ENCODE peak calls at places on chromosomes 6 and 20, in seven cellular contexts. One of them, this sample, is unnamed.

GRCh38 chr6:160040527-160041264 is 71.8 kb downstream of the IGF2R start:
- DNase-seq in tibial artery: no peak
- DNase-seq in fibroblast of the conjunctiva: no peak
- DNase-seq in activated T-cell treated with anti-CD3 and anti-CD28 coated beads for 1 hour: no peak
- DNase-seq in AG10803: no peak
- DNase-seq in amygdala: no peak
- DNase-seq in heart right ventricle: no peak
- DNase-seq in this sample: no peak

GRCh38 chr6:125812394-125813231 is 21.9 kb downstream of the NCOA7 start:
- DNase-seq in fibroblast of the conjunctiva: peak
- DNase-seq in heart right ventricle: no peak
- DNase-seq in activated T-cell treated with anti-CD3 and anti-CD28 coated beads for 1 hour: no peak
- DNase-seq in tibial artery: no peak
- DNase-seq in AG10803: peak
- DNase-seq in amygdala: no peak
- DNase-seq in this sample: no peak

GRCh38 chr6:169223006-169223405 is 30.6 kb downstream of the THBS2 start:
- DNase-seq in fibroblast of the conjunctiva: no peak
- DNase-seq in heart right ventricle: no peak
- DNase-seq in amygdala: no peak
- DNase-seq in AG10803: no peak
- DNase-seq in activated T-cell treated with anti-CD3 and anti-CD28 coated beads for 1 hour: no peak
- DNase-seq in tibial artery: no peak
- DNase-seq in this sample: no peak

GRCh38 chr20:41879151-41879550 is 261.0 kb upstream of the CHD6 start:
- DNase-seq in AG10803: no peak
- DNase-seq in amygdala: no peak
- DNase-seq in activated T-cell treated with anti-CD3 and anti-CD28 coated beads for 1 hour: no peak
- DNase-seq in heart right ventricle: no peak
- DNase-seq in tibial artery: no peak
- DNase-seq in fibroblast of the conjunctiva: no peak
- DNase-seq in this sample: no peak

GRCh38 chr20:8476023-8476422 is 344.0 kb downstream of the PLCB1 start:
- DNase-seq in amygdala: no peak
- DNase-seq in fibroblast of the conjunctiva: no peak
- DNase-seq in heart right ventricle: no peak
- DNase-seq in activated T-cell treated with anti-CD3 and anti-CD28 coated beads for 1 hour: no peak
- DNase-seq in tibial artery: no peak
- DNase-seq in AG10803: no peak
- DNase-seq in this sample: no peak

GRCh38 chr6:74249658-74250057 is 553.7 kb downstream of the CD109 start:
- DNase-seq in activated T-cell treated with anti-CD3 and anti-CD28 coated beads for 1 hour: no peak
- DNase-seq in tibial artery: no peak
- DNase-seq in amygdala: no peak
- DNase-seq in AG10803: peak
- DNase-seq in fibroblast of the conjunctiva: no peak
- DNase-seq in heart right ventricle: no peak
- DNase-seq in this sample: no peak

GRCh38 chr6:167957626-167958025 is 39.8 kb upstream of the KIF25 start:
- DNase-seq in tibial artery: no peak
- DNase-seq in AG10803: no peak
- DNase-seq in amygdala: no peak
- DNase-seq in heart right ventricle: no peak
- DNase-seq in activated T-cell treated with anti-CD3 and anti-CD28 coated beads for 1 hour: no peak
- DNase-seq in fibroblast of the conjunctiva: no peak
- DNase-seq in this sample: no peak

GRCh38 chr6:40399888-40400468 is 187.2 kb downstream of the LRFN2 start:
- DNase-seq in amygdala: no peak
- DNase-seq in fibroblast of the conjunctiva: no peak
- DNase-seq in heart right ventricle: no peak
- DNase-seq in activated T-cell treated with anti-CD3 and anti-CD28 coated beads for 1 hour: no peak
- DNase-seq in AG10803: no peak
- DNase-seq in tibial artery: no peak
- DNase-seq in this sample: no peak

GRCh38 chr6:150881911-150882481 is 16.5 kb downstream of the MTHFD1L start:
- DNase-seq in amygdala: no peak
- DNase-seq in activated T-cell treated with anti-CD3 and anti-CD28 coated beads for 1 hour: no peak
- DNase-seq in heart right ventricle: peak
- DNase-seq in AG10803: peak
- DNase-seq in fibroblast of the conjunctiva: peak
- DNase-seq in tibial artery: peak
- DNase-seq in this sample: no peak

GRCh38 chr6:116070990-116071389 is 10.3 kb upstream of the FRK start:
- DNase-seq in activated T-cell treated with anti-CD3 and anti-CD28 coated beads for 1 hour: no peak
- DNase-seq in AG10803: no peak
- DNase-seq in tibial artery: no peak
- DNase-seq in fibroblast of the conjunctiva: no peak
- DNase-seq in heart right ventricle: no peak
- DNase-seq in amygdala: no peak
- DNase-seq in this sample: no peak

GRCh38 chr6:34182751-34183531 is 37.1 kb upstream of the GRM4 start:
- DNase-seq in activated T-cell treated with anti-CD3 and anti-CD28 coated beads for 1 hour: peak
- DNase-seq in amygdala: no peak
- DNase-seq in heart right ventricle: no peak
- DNase-seq in AG10803: peak
- DNase-seq in tibial artery: no peak
- DNase-seq in fibroblast of the conjunctiva: no peak
- DNase-seq in this sample: no peak

GRCh38 chr6:138945354-138945753 is 42.7 kb downstream of the REPS1 start:
- DNase-seq in amygdala: no peak
- DNase-seq in AG10803: no peak
- DNase-seq in fibroblast of the conjunctiva: no peak
- DNase-seq in tibial artery: no peak
- DNase-seq in heart right ventricle: no peak
- DNase-seq in activated T-cell treated with anti-CD3 and anti-CD28 coated beads for 1 hour: no peak
- DNase-seq in this sample: no peak

GRCh38 chr6:30820196-30820595 is 64.1 kb upstream of the DDR1 start:
- DNase-seq in heart right ventricle: peak
- DNase-seq in tibial artery: peak
- DNase-seq in activated T-cell treated with anti-CD3 and anti-CD28 coated beads for 1 hour: no peak
- DNase-seq in amygdala: no peak
- DNase-seq in fibroblast of the conjunctiva: peak
- DNase-seq in AG10803: peak
- DNase-seq in this sample: no peak

GRCh38 chr6:35185302-35185681 is 28.5 kb upstream of the SCUBE3 start:
- DNase-seq in activated T-cell treated with anti-CD3 and anti-CD28 coated beads for 1 hour: no peak
- DNase-seq in heart right ventricle: peak
- DNase-seq in tibial artery: peak
- DNase-seq in amygdala: no peak
- DNase-seq in AG10803: peak
- DNase-seq in fibroblast of the conjunctiva: no peak
- DNase-seq in this sample: no peak

GRCh38 chr6:41546866-41547798 is 951 bp downstream of the FOXP4 start:
- DNase-seq in amygdala: no peak
- DNase-seq in fibroblast of the conjunctiva: no peak
- DNase-seq in activated T-cell treated with anti-CD3 and anti-CD28 coated beads for 1 hour: peak
- DNase-seq in tibial artery: no peak
- DNase-seq in AG10803: peak
- DNase-seq in heart right ventricle: no peak
- DNase-seq in this sample: no peak

GRCh38 chr20:49275634-49276033 is 2.2 kb downstream of the ZNFX1 start:
- DNase-seq in activated T-cell treated with anti-CD3 and anti-CD28 coated beads for 1 hour: no peak
- DNase-seq in AG10803: no peak
- DNase-seq in amygdala: no peak
- DNase-seq in fibroblast of the conjunctiva: no peak
- DNase-seq in tibial artery: no peak
- DNase-seq in heart right ventricle: no peak
- DNase-seq in this sample: no peak

GRCh38 chr6:7008451-7008988 is 99.2 kb upstream of the RREB1 start:
- DNase-seq in fibroblast of the conjunctiva: no peak
- DNase-seq in heart right ventricle: no peak
- DNase-seq in AG10803: no peak
- DNase-seq in tibial artery: no peak
- DNase-seq in activated T-cell treated with anti-CD3 and anti-CD28 coated beads for 1 hour: no peak
- DNase-seq in amygdala: no peak
- DNase-seq in this sample: no peak

GRCh38 chr20:44247676-44248419 is 740 bp downstream of the GDAP1L1 start:
- DNase-seq in fibroblast of the conjunctiva: no peak
- DNase-seq in AG10803: peak
- DNase-seq in tibial artery: no peak
- DNase-seq in amygdala: no peak
- DNase-seq in heart right ventricle: peak
- DNase-seq in activated T-cell treated with anti-CD3 and anti-CD28 coated beads for 1 hour: peak
- DNase-seq in this sample: no peak

GRCh38 chr20:8790442-8791074 is 278.3 kb upstream of the PLCB4 start:
- DNase-seq in AG10803: peak
- DNase-seq in activated T-cell treated with anti-CD3 and anti-CD28 coated beads for 1 hour: no peak
- DNase-seq in heart right ventricle: no peak
- DNase-seq in fibroblast of the conjunctiva: peak
- DNase-seq in amygdala: no peak
- DNase-seq in tibial artery: no peak
- DNase-seq in this sample: no peak

GRCh38 chr6:99739526-99739925 is 132.9 kb downstream of the PRDM13 start:
- DNase-seq in AG10803: no peak
- DNase-seq in fibroblast of the conjunctiva: no peak
- DNase-seq in heart right ventricle: no peak
- DNase-seq in amygdala: no peak
- DNase-seq in activated T-cell treated with anti-CD3 and anti-CD28 coated beads for 1 hour: no peak
- DNase-seq in tibial artery: no peak
- DNase-seq in this sample: no peak

GRCh38 chr6:44627091-44627878 is 239.8 kb downstream of the CDC5L start:
- DNase-seq in heart right ventricle: peak
- DNase-seq in fibroblast of the conjunctiva: no peak
- DNase-seq in activated T-cell treated with anti-CD3 and anti-CD28 coated beads for 1 hour: no peak
- DNase-seq in amygdala: no peak
- DNase-seq in AG10803: no peak
- DNase-seq in tibial artery: peak
- DNase-seq in this sample: no peak

GRCh38 chr20:44404204-44405181 is 49.0 kb downstream of the HNF4A start:
- DNase-seq in tibial artery: no peak
- DNase-seq in fibroblast of the conjunctiva: no peak
- DNase-seq in AG10803: peak
- DNase-seq in amygdala: no peak
- DNase-seq in heart right ventricle: no peak
- DNase-seq in activated T-cell treated with anti-CD3 and anti-CD28 coated beads for 1 hour: no peak
- DNase-seq in this sample: no peak

GRCh38 chr6:42423244-42423643 is 28.5 kb downstream of the TRERF1 start:
- DNase-seq in activated T-cell treated with anti-CD3 and anti-CD28 coated beads for 1 hour: no peak
- DNase-seq in AG10803: no peak
- DNase-seq in tibial artery: no peak
- DNase-seq in amygdala: no peak
- DNase-seq in heart right ventricle: no peak
- DNase-seq in fibroblast of the conjunctiva: no peak
- DNase-seq in this sample: no peak

GRCh38 chr20:57680131-57680716 is 29.6 kb downstream of the PMEPA1 start:
- DNase-seq in tibial artery: no peak
- DNase-seq in AG10803: peak
- DNase-seq in activated T-cell treated with anti-CD3 and anti-CD28 coated beads for 1 hour: no peak
- DNase-seq in fibroblast of the conjunctiva: no peak
- DNase-seq in heart right ventricle: no peak
- DNase-seq in amygdala: no peak
- DNase-seq in this sample: no peak

GRCh38 chr6:42454428-42454791 is 2.7 kb upstream of the TRERF1 start:
- DNase-seq in AG10803: no peak
- DNase-seq in activated T-cell treated with anti-CD3 and anti-CD28 coated beads for 1 hour: no peak
- DNase-seq in amygdala: no peak
- DNase-seq in fibroblast of the conjunctiva: no peak
- DNase-seq in heart right ventricle: peak
- DNase-seq in tibial artery: no peak
- DNase-seq in this sample: no peak

GRCh38 chr6:56752009-56752408 is 109.3 kb upstream of the DST start:
- DNase-seq in activated T-cell treated with anti-CD3 and anti-CD28 coated beads for 1 hour: no peak
- DNase-seq in AG10803: peak
- DNase-seq in fibroblast of the conjunctiva: peak
- DNase-seq in amygdala: no peak
- DNase-seq in tibial artery: no peak
- DNase-seq in heart right ventricle: no peak
- DNase-seq in this sample: no peak

GRCh38 chr6:11110921-11111768 is at the start of gene ERVFRD-1:
- DNase-seq in AG10803: no peak
- DNase-seq in heart right ventricle: no peak
- DNase-seq in activated T-cell treated with anti-CD3 and anti-CD28 coated beads for 1 hour: no peak
- DNase-seq in tibial artery: no peak
- DNase-seq in amygdala: no peak
- DNase-seq in fibroblast of the conjunctiva: no peak
- DNase-seq in this sample: no peak

GRCh38 chr20:33291830-33292355 is 8.9 kb downstream of the BPIFB1 start:
- DNase-seq in heart right ventricle: no peak
- DNase-seq in AG10803: no peak
- DNase-seq in amygdala: no peak
- DNase-seq in activated T-cell treated with anti-CD3 and anti-CD28 coated beads for 1 hour: peak
- DNase-seq in tibial artery: no peak
- DNase-seq in fibroblast of the conjunctiva: no peak
- DNase-seq in this sample: no peak

GRCh38 chr6:82396964-82397761 is 33.5 kb downstream of the TPBG start:
- DNase-seq in tibial artery: no peak
- DNase-seq in amygdala: no peak
- DNase-seq in activated T-cell treated with anti-CD3 and anti-CD28 coated beads for 1 hour: no peak
- DNase-seq in heart right ventricle: no peak
- DNase-seq in fibroblast of the conjunctiva: peak
- DNase-seq in AG10803: peak
- DNase-seq in this sample: no peak

GRCh38 chr6:12485226-12485764 is 195.1 kb downstream of the EDN1 start:
- DNase-seq in tibial artery: no peak
- DNase-seq in heart right ventricle: no peak
- DNase-seq in fibroblast of the conjunctiva: no peak
- DNase-seq in amygdala: no peak
- DNase-seq in AG10803: no peak
- DNase-seq in activated T-cell treated with anti-CD3 and anti-CD28 coated beads for 1 hour: no peak
- DNase-seq in this sample: no peak

GRCh38 chr6:81590314-81590691 is 162.2 kb downstream of the TENT5A start:
- DNase-seq in heart right ventricle: no peak
- DNase-seq in fibroblast of the conjunctiva: no peak
- DNase-seq in activated T-cell treated with anti-CD3 and anti-CD28 coated beads for 1 hour: no peak
- DNase-seq in amygdala: no peak
- DNase-seq in AG10803: no peak
- DNase-seq in tibial artery: no peak
- DNase-seq in this sample: no peak

GRCh38 chr6:138795809-138796469 is at the start of gene ECT2L:
- DNase-seq in amygdala: no peak
- DNase-seq in fibroblast of the conjunctiva: peak
- DNase-seq in tibial artery: peak
- DNase-seq in heart right ventricle: peak
- DNase-seq in activated T-cell treated with anti-CD3 and anti-CD28 coated beads for 1 hour: no peak
- DNase-seq in AG10803: peak
- DNase-seq in this sample: no peak

GRCh38 chr20:380763-381580 is 412 bp downstream of the TRIB3 start:
- DNase-seq in AG10803: peak
- DNase-seq in heart right ventricle: peak
- DNase-seq in fibroblast of the conjunctiva: peak
- DNase-seq in activated T-cell treated with anti-CD3 and anti-CD28 coated beads for 1 hour: peak
- DNase-seq in amygdala: no peak
- DNase-seq in tibial artery: no peak
- DNase-seq in this sample: no peak

GRCh38 chr6:46626976-46627375 is 25.6 kb downstream of the CYP39A1 start:
- DNase-seq in fibroblast of the conjunctiva: no peak
- DNase-seq in tibial artery: no peak
- DNase-seq in heart right ventricle: no peak
- DNase-seq in amygdala: no peak
- DNase-seq in AG10803: no peak
- DNase-seq in activated T-cell treated with anti-CD3 and anti-CD28 coated beads for 1 hour: no peak
- DNase-seq in this sample: no peak

GRCh38 chr20:49775229-49775693 is 37.4 kb upstream of the SLC9A8 start:
- DNase-seq in heart right ventricle: peak
- DNase-seq in AG10803: peak
- DNase-seq in fibroblast of the conjunctiva: no peak
- DNase-seq in tibial artery: peak
- DNase-seq in amygdala: no peak
- DNase-seq in activated T-cell treated with anti-CD3 and anti-CD28 coated beads for 1 hour: no peak
- DNase-seq in this sample: no peak

GRCh38 chr6:36998723-36999466 is 6.6 kb upstream of the FGD2 start:
- DNase-seq in heart right ventricle: peak
- DNase-seq in AG10803: no peak
- DNase-seq in amygdala: no peak
- DNase-seq in fibroblast of the conjunctiva: no peak
- DNase-seq in tibial artery: no peak
- DNase-seq in activated T-cell treated with anti-CD3 and anti-CD28 coated beads for 1 hour: no peak
- DNase-seq in this sample: peak

GRCh38 chr20:43243672-43244269 is 54.1 kb upstream of the PTPRT start:
- DNase-seq in amygdala: no peak
- DNase-seq in activated T-cell treated with anti-CD3 and anti-CD28 coated beads for 1 hour: no peak
- DNase-seq in heart right ventricle: no peak
- DNase-seq in fibroblast of the conjunctiva: no peak
- DNase-seq in AG10803: no peak
- DNase-seq in tibial artery: no peak
- DNase-seq in this sample: no peak

GRCh38 chr20:3218307-3218988 is 9.2 kb downstream of the ITPA start:
- DNase-seq in fibroblast of the conjunctiva: no peak
- DNase-seq in activated T-cell treated with anti-CD3 and anti-CD28 coated beads for 1 hour: peak
- DNase-seq in AG10803: peak
- DNase-seq in heart right ventricle: peak
- DNase-seq in tibial artery: no peak
- DNase-seq in amygdala: no peak
- DNase-seq in this sample: no peak

This sample was measured in NCI-H2107.